ENCODE peak calls at places on chromosomes 5 and 9, in seven cellular contexts. Y, E, L, K, R, O and J are unnamed samples.

GRCh38 chr5:131679911-131680310 is 44.9 kb upstream of the RAPGEF6 start:
- DNase-seq in K (no peak), R (no peak), E (no peak), O (no peak), Y (no peak), L (no peak), J (no peak)

GRCh38 chr5:153513171-153513570 is 22.7 kb downstream of the GRIA1 start:
- DNase-seq in E (no peak), K (no peak), L (no peak), R (peak), Y (no peak), O (no peak), J (no peak)

GRCh38 chr5:74581988-74582365 is 58.6 kb downstream of the ENC1 start:
- DNase-seq in O (no peak), K (no peak), L (no peak), Y (no peak), E (no peak), R (no peak), J (no peak)

GRCh38 chr5:144139586-144139985 is 30.9 kb downstream of the YIPF5 start:
- DNase-seq in E (no peak), L (peak), R (no peak), O (no peak), Y (no peak), K (no peak), J (no peak)

GRCh38 chr5:39400711-39401385 is 23.9 kb downstream of the DAB2 start:
- DNase-seq in K (no peak), E (no peak), R (no peak), Y (no peak), L (no peak), O (no peak), J (no peak)

GRCh38 chr5:163386352-163386751 is 51.0 kb upstream of the CCNG1 start:
- DNase-seq in O (no peak), R (no peak), Y (no peak), K (no peak), E (no peak), L (no peak), J (no peak)

GRCh38 chr5:148949871-148950863 is 112.7 kb downstream of the SH3TC2 start:
- DNase-seq in R (no peak), O (no peak), K (no peak), E (no peak), L (no peak), Y (no peak), J (peak)

GRCh38 chr9:121285835-121286687 is 18.1 kb downstream of the GSN start:
- DNase-seq in O (peak), K (peak), Y (peak), E (no peak), R (peak), L (peak), J (peak)

GRCh38 chr5:139377226-139377625 is 5.9 kb downstream of the SLC23A1 start:
- DNase-seq in K (peak), E (no peak), L (no peak), O (no peak), R (no peak), Y (no peak), J (no peak)

GRCh38 chr5:125700380-125700856 is 722.8 kb upstream of the GRAMD2B start:
- DNase-seq in K (no peak), E (no peak), L (no peak), O (no peak), Y (no peak), R (peak), J (no peak)

GRCh38 chr9:75376855-75377254 is 288.5 kb downstream of the OSTF1 start:
- DNase-seq in L (no peak), R (no peak), Y (no peak), O (no peak), K (no peak), E (no peak), J (no peak)

GRCh38 chr5:67617051-67617450 is 420.5 kb upstream of the CD180 start:
- DNase-seq in R (no peak), O (no peak), Y (no peak), L (no peak), K (no peak), E (no peak), J (no peak)

GRCh38 chr5:146076455-146076854 is 28.9 kb downstream of the PLAC8L1 start:
- DNase-seq in K (no peak), E (no peak), Y (no peak), L (no peak), O (peak), R (no peak), J (no peak)

GRCh38 chr9:101849102-101849707 is 110.8 kb upstream of the GRIN3A start:
- DNase-seq in O (no peak), K (no peak), Y (no peak), R (no peak), E (no peak), L (no peak), J (no peak)

GRCh38 chr5:473344-474192 is 30.6 kb downstream of the EXOC3 start:
- DNase-seq in Y (no peak), K (no peak), E (no peak), L (no peak), R (no peak), O (peak), J (peak)

GRCh38 chr5:157049605-157050004 is 9.3 kb downstream of the HAVCR1 start:
- DNase-seq in R (no peak), L (no peak), K (no peak), E (no peak), O (no peak), Y (peak), J (no peak)

GRCh38 chr9:2560175-2560574 is 61.4 kb upstream of the VLDLR start:
- DNase-seq in E (no peak), Y (no peak), L (no peak), K (no peak), O (no peak), R (peak), J (no peak)

GRCh38 chr5:7094626-7095025 is 301.3 kb upstream of the ADCY2 start:
- DNase-seq in O (peak), Y (no peak), R (no peak), E (no peak), K (no peak), L (no peak), J (no peak)

GRCh38 chr9:95504053-95504963 is 12.5 kb downstream of the PTCH1 start:
- DNase-seq in L (peak), E (no peak), R (peak), K (no peak), O (peak), Y (no peak), J (peak)

GRCh38 chr9:115208503-115208902 is 90.5 kb upstream of the TNC start:
- DNase-seq in O (no peak), L (no peak), K (no peak), R (no peak), Y (no peak), E (no peak), J (no peak)

GRCh38 chr5:179261301-179262125 is 83.7 kb downstream of the ADAMTS2 start:
- DNase-seq in L (no peak), R (no peak), E (no peak), O (peak), Y (no peak), K (peak), J (no peak)

GRCh38 chr5:74464512-74465209 is 175.9 kb downstream of the ENC1 start:
- DNase-seq in R (no peak), K (no peak), E (no peak), L (no peak), O (no peak), Y (no peak), J (no peak)

GRCh38 chr5:91281409-91281808 is 101.7 kb downstream of the ARRDC3 start:
- DNase-seq in R (no peak), E (no peak), K (no peak), L (no peak), Y (peak), O (peak), J (peak)

GRCh38 chr5:171365351-171365750 is 22.3 kb upstream of the NPM1 start:
- DNase-seq in E (no peak), Y (no peak), K (no peak), R (no peak), O (peak), L (no peak), J (no peak)

GRCh38 chr5:171295299-171295698 is 13.7 kb upstream of the TLX3 start:
- DNase-seq in L (no peak), E (no peak), R (no peak), K (no peak), O (no peak), Y (no peak), J (no peak)

GRCh38 chr5:5598547-5599113 is 176.2 kb downstream of the ICE1 start:
- DNase-seq in K (no peak), E (no peak), O (no peak), Y (peak), L (no peak), R (no peak), J (no peak)

GRCh38 chr5:155128786-155129512 is 115.4 kb downstream of the KIF4B start:
- DNase-seq in Y (no peak), O (no peak), L (no peak), E (no peak), K (no peak), R (no peak), J (no peak)

GRCh38 chr5:78279194-78279593 is 15.3 kb downstream of the AP3B1 start:
- DNase-seq in E (no peak), L (no peak), O (no peak), Y (no peak), K (no peak), R (no peak), J (no peak)

GRCh38 chr9:137988701-137989100 is 111.1 kb downstream of the CACNA1B start:
- DNase-seq in L (no peak), O (no peak), Y (no peak), K (no peak), R (no peak), E (no peak), J (no peak)

GRCh38 chr5:14447958-14448881 is 133.4 kb upstream of the OTULINL start:
- DNase-seq in E (no peak), O (no peak), R (peak), L (no peak), K (no peak), Y (no peak), J (peak)

GRCh38 chr5:102921341-102922047 is 166.4 kb downstream of the PAM start:
- DNase-seq in O (no peak), Y (no peak), K (no peak), L (no peak), R (no peak), E (no peak), J (no peak)

GRCh38 chr5:148809781-148810524 is 16.5 kb upstream of the ADRB2 start:
- DNase-seq in R (no peak), Y (no peak), E (no peak), O (no peak), L (no peak), K (no peak), J (no peak)

GRCh38 chr5:159894149-159894720 is 22.0 kb upstream of the ADRA1B start:
- DNase-seq in E (no peak), O (no peak), R (no peak), Y (no peak), L (no peak), K (no peak), J (no peak)

GRCh38 chr5:79259810-79260209 is 23.9 kb downstream of the JMY start:
- DNase-seq in K (no peak), O (no peak), L (no peak), Y (no peak), E (no peak), R (no peak), J (no peak)

DNA sequence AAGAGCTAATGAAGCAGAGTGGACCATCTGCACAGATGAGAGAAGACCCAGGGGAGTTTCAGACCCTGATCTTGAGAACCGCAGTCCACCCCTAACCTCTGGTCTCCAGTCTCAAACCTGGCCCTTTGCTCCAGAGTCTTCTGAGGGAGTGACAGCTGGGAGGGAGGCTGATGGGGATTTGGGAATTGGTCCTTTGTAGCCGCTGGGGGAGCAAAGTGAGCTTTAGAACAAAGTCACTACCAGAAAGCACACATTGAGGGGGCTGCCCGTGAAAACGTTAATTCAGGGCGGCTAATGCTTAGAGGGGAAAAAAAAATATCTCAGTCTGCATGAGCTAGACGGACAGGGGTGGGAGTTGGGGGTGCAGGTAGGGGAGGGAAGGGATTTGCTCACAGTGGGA is 123.2 kb upstream of the RETREG1 start:
- DNase-seq in L (no peak), O (no peak), K (no peak), Y (no peak), R (no peak), E (no peak), J (no peak)
- H3K4me3 ChIP-seq in L (peak), O (no peak), K (no peak), Y (no peak), R (no peak), E (no peak), J (no peak)

DNA sequence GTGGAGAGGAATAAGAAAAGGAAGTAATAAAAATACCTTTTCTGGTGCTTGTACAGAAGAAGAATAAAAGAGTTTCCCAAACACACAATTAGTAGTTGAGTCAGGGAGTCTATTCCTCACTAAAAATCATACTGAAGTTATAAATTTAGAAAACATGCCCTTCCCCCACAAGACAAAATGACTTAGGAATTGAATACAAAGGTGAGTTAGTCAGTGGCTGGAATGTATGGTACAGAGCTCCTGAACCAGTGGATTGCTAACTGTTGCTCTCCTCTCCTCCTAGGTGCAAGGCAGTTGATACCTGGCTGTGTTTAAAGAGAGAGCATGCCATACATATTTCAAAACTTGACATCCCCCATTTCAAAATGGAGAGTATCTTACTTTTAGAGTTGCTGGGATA is 1.9 kb downstream of the GDA start:
- DNase-seq in K (no peak), E (no peak), O (no peak), L (no peak), R (no peak), Y (no peak), J (no peak)
- TF ChIP-seq POLR2A in K (no peak), E (no peak), O (no peak), L (no peak), R (no peak), Y (no peak), J (no peak)

GRCh38 chr5:129904667-129905466 is 602 bp downstream of the CHSY3 start:
- DNase-seq in E (no peak), Y (no peak), L (no peak), O (no peak), R (no peak), K (peak), J (peak)
- H3K4me3 ChIP-seq in E (peak), Y (peak), L (peak), O (no peak), R (peak), K (peak), J (peak)

GRCh38 chr5:88836195-88836838 is 46.7 kb downstream of the MEF2C start:
- DNase-seq in K (peak), E (no peak), Y (no peak), L (no peak), R (no peak), O (no peak), J (peak)
- TF ChIP-seq POLR2A in K (peak), E (no peak), Y (no peak), L (no peak), R (no peak), O (no peak), J (peak)

GRCh38 chr5:117454716-117455212 is 880.1 kb upstream of the SEMA6A start:
- DNase-seq in R (peak), O (peak), E (no peak), K (peak), L (peak), Y (peak), J (peak)
- H3K4me3 ChIP-seq in R (peak), O (no peak), E (peak), K (no peak), L (no peak), Y (peak), J (peak)

GRCh38 chr9:124757589-124757988 is 13.5 kb downstream of the NR6A1 start:
- DNase-seq in K (no peak), Y (no peak), L (no peak), E (no peak), O (no peak), R (no peak), J (no peak)
- TF ChIP-seq POLR2A in K (no peak), Y (no peak), L (no peak), E (no peak), O (no peak), R (no peak), J (no peak)

GRCh38 chr9:98247826-98248657 is 7.4 kb downstream of the TBC1D2 start:
- DNase-seq in E (no peak), Y (no peak), O (peak), R (no peak), K (no peak), L (no peak), J (peak)

GRCh38 chr9:98249774-98250173 is 5.7 kb downstream of the TBC1D2 start:
- DNase-seq in R (no peak), E (no peak), L (no peak), Y (no peak), K (no peak), O (no peak), J (no peak)

GRCh38 chr9:98251554-98251953 is 3.9 kb downstream of the TBC1D2 start:
- DNase-seq in R (no peak), L (no peak), K (no peak), Y (peak), O (no peak), E (no peak), J (no peak)

GRCh38 chr9:98253563-98253962 is 1.9 kb downstream of the TBC1D2 start:
- DNase-seq in O (no peak), K (no peak), L (no peak), E (no peak), R (no peak), Y (no peak), J (no peak)

GRCh38 chr9:98248737-98249474 is 6.5 kb downstream of the TBC1D2 start:
- DNase-seq in E (no peak), Y (no peak), K (peak), R (peak), O (peak), L (peak), J (peak)
- H3K4me3 ChIP-seq in E (no peak), Y (no peak), K (no peak), R (no peak), O (peak), L (no peak), J (no peak)

GRCh38 chr5:43065384-43066230 is 25.5 kb upstream of the ANXA2R start:
- DNase-seq in E (no peak), Y (no peak), O (peak), L (peak), K (no peak), R (peak), J (peak)

GRCh38 chr5:43068037-43068436 is 27.9 kb upstream of the ANXA2R start:
- DNase-seq in L (no peak), Y (no peak), O (no peak), R (no peak), K (no peak), E (no peak), J (no peak)

GRCh38 chr5:43066231-43066798 is 26.2 kb upstream of the ANXA2R start:
- DNase-seq in K (peak), O (peak), E (no peak), Y (peak), R (peak), L (peak), J (peak)

GRCh38 chr5:43063731-43064171 is 23.6 kb upstream of the ANXA2R start:
- DNase-seq in O (peak), K (no peak), E (no peak), R (peak), Y (no peak), L (no peak), J (no peak)

DNA sequence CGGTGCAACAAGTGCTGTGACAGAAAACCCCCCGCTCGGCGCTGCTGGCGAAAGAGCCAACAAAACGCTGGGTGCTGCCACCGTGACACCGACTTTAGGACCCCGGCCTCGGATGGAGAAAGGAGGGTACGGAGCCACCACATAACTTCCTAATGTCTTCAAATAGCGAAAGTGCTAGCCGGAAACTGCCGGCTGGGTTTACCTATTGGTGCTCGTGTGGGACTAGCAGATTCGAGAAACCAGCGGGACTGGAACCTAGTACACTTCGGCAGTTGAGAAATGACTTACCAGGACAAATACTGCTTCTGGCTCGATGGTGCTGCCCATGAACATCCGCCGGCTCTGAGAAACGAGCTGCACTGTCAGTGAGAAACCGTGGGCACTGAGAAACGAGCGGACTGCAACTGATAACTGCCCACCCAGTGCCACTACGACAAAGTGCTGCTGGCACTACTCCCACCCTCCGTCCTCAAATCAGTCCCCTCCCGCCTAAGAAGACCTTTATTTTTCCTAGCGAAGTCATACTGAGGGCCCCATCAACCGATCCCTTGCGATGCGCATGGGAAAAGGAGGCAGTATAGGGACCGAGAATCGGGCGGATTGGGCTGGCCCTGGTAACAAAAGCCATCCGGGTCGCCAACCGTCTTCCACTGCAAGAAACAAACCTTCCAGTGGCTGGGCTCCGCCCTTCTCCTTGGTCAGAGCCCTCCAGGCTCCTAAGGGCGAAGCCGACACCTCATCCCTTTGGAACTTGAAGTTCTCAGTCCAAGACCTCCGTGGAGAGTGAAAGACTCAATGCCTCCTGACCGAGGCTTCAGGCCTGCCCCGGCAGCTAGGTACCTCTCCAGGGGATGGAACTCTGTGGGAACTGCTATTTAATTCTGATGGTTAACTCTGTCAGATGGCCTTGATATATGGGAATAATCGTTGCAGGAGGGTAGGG is 27.0 kb upstream of the ANXA2R start:
- DNase-seq in K (peak), L (peak), E (peak), R (peak), Y (peak), O (peak), J (peak)
- TF ChIP-seq POLR2A in K (peak), L (peak), E (peak), R (peak), Y (peak), O (peak), J (peak)

DNA sequence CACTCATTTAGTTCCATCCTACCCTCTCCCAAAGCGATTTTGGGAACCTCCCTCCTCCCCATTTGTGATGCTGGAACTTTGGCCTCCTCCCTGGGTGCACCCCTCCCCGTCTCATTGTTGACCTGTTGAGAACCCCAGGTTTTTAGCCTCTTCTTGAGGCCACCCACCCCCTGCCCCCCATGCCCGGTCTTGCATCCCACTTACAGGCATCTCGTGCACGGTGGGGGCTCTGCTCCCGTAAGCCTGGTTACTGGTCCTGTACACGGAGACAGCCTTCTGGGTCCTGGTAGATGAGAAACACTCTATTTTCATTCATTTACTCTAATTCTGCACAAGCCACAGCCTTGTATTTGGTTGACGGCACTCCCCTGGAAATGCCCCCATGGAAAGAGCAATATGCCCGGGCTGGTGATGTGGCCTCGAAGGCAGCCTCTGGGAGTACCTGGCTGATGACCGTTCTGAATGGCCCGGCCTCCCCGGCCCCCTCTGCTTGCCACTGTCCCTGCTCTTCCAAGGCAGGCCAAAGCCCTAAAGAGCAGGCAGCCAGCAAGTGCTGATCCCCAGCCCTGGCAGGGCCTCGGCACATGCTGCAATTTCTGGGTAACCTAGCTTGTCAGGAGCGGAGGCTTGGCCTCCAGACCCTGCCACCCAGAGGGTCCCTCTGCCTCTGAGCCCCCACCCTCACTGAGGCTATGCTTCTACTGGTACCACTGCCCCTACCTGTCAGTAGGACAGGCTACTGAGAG is 1.9 kb upstream of the MRPS2 start:
- DNase-seq in O (no peak), K (no peak), L (no peak), E (no peak), R (no peak), Y (no peak), J (no peak)
- H3K4me3 ChIP-seq in O (no peak), K (no peak), L (no peak), E (no peak), R (no peak), Y (peak), J (no peak)